ENCODE peak calls at places on chromosomes 2 and 18, in four cellular contexts. M, N, S and V are unnamed samples.

GRCh38 chr2:47867205-47867604 is 39.1 kb downstream of the FBXO11 start:
- DNase-seq in S (no peak), N (peak; percentile 75), M (peak; percentile 90), V (no peak)

GRCh38 chr2:233100192-233100998 is 40.3 kb downstream of the INPP5D start:
- DNase-seq in N (no peak), S (no peak), M (no peak), V (peak; percentile 21)

GRCh38 chr2:37894601-37895000 is 30.5 kb upstream of the RMDN2 start:
- DNase-seq in M (no peak), S (no peak), N (peak; percentile 23), V (no peak)

GRCh38 chr2:189249171-189249570 is 69.6 kb upstream of the COL5A2 start:
- DNase-seq in S (no peak), M (peak; percentile 27), N (peak; percentile 85), V (no peak)

GRCh38 chr2:20080839-20081348 is 29.5 kb upstream of the LAPTM4A start:
- DNase-seq in N (no peak), M (no peak), S (no peak), V (peak; percentile 76)

GRCh38 chr18:12359515-12359927 is 17.5 kb downstream of the AFG3L2 start:
- DNase-seq in S (no peak), N (peak; percentile 62), M (peak; percentile 56), V (no peak)

GRCh38 chr2:17319090-17319489 is 199.2 kb downstream of the RAD51AP2 start:
- DNase-seq in S (no peak), M (no peak), N (no peak), V (no peak)

GRCh38 chr2:191173206-191173605 is 22.4 kb upstream of the STAT4 start:
- DNase-seq in S (no peak), M (no peak), N (no peak), V (no peak)

GRCh38 chr2:30433902-30434301 is 13.1 kb upstream of the LCLAT1 start:
- DNase-seq in M (no peak), S (no peak), N (no peak), V (peak; percentile 36)

GRCh38 chr2:43481927-43482542 is 113.8 kb downstream of the THADA start:
- DNase-seq in M (no peak), N (no peak), S (no peak), V (no peak)

GRCh38 chr2:158795110-158795924 is at the start of gene DAPL1:
- DNase-seq in S (no peak), N (no peak), M (no peak), V (peak; percentile 81)

GRCh38 chr2:159211447-159212396 is 74.8 kb downstream of the WDSUB1 start:
- DNase-seq in S (no peak), M (peak; percentile 6), N (peak; percentile 25), V (peak; percentile 84)

DNA sequence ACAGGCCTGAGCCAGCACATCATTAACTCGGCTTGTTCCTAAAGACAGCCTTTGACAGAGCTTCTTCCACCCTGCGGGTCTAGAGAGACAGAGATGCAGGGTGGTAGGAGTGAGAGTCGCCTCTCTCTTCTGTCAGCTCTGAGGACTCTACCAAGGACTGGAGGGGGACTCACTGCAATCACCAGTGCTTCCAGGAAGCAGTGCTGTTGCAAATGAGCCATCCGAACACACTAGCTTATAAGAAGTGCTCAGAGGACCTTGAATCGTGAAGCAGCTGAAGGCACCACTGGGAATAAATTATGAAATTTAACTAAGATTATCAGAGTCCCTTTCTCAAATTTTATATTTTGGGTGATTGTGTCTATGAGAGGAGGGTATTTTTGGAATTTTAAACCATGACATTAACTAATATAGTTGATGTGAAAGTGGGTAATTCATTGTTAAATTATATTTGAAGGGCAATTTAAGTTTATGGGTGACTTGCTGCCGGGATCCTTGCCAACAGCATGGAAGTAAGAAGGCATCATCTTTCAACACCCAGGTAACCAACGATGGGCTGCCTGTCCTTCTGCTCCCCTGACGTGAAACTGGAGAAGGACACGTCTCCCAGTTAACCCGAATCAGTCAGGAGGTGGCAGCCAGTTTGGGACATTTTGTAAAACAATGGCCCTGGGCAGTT is 43.6 kb upstream of the PXDN start:
- DNase-seq in N (no peak), M (no peak), S (no peak), V (no peak)
- H2AK5ac ChIP-seq in N (peak overlapping the region; percentile 75), M (no peak overlapping the region), S (no peak overlapping the region), V (no peak overlapping the region)

GRCh38 chr2:234252766-234253165 is 202.3 kb downstream of the SPP2 start:
- DNase-seq in N (no peak), S (no peak), M (no peak), V (no peak)

GRCh38 chr2:234249006-234249405 is 198.5 kb downstream of the SPP2 start:
- DNase-seq in N (no peak), S (no peak), M (no peak), V (no peak)

GRCh38 chr2:234254783-234255521 is 204.4 kb downstream of the SPP2 start:
- DNase-seq in S (no peak), M (no peak), N (no peak), V (no peak)

GRCh38 chr2:234249873-234250272 is 199.4 kb downstream of the SPP2 start:
- DNase-seq in S (peak; percentile 78), M (no peak), N (peak; percentile 48), V (peak; percentile 79)

DNA sequence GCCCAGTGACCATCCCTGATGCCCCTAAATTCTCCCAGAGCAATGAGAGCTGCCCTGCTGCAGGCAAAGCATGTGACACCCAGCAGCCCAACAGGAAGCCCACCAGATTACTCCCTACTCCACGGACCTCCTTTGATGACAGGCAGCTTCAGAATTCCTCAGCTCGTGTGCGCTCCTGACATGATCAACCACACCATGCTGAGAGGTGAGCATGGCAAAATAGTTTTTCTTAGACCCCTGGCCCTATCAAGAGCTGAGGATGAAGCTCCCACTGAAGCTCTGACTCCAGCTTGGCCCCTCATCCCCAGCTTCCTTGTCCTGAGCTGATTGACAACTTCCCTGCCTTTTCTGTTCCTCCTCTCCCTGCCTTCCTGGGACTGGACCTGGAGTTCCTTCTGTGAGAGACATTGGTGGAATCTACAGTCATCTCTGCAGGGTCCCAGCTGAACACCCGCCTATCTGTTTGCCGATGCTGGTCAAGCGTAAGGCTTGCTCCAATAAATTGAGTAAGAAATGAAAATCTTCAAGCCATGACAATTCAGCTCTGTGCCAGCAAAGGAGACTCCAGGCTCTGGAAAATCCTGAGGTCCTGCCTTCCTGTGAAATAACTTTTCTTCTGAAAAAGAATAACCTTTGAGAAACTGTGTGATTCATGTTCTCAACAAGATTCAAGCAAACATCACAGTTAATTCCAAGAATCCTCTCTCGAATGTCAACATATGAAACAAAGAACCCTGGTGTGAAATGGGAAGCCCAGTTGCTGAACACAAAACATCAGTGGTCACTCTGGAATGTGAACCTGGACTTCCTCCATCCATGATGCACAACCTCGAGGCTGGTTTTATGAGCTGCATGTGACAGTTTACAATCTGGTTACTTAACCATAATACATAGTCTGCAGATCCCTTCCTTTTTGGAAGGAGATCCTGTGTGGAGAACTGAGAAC is 201.1 kb downstream of the SPP2 start:
- DNase-seq in M (peak; percentile 90), N (peak; percentile 98), S (no peak), V (no peak)
- H3K9ac ChIP-seq in M (peak overlapping the region; percentile 76), N (no peak overlapping the region), S (no peak overlapping the region), V (no peak overlapping the region)

GRCh38 chr2:109127556-109127955 is 1.4 kb upstream of the SH3RF3 start:
- DNase-seq in S (no peak), N (no peak), M (no peak), V (no peak)
- H2AK5ac ChIP-seq in S (no peak overlapping the region), N (peak overlapping the region; percentile 53), M (no peak overlapping the region), V (no peak overlapping the region)

GRCh38 chr18:76056467-76057194 is 438.4 kb downstream of the ZNF516 start:
- DNase-seq in N (no peak), M (no peak), S (no peak), V (no peak)
- H3K9ac ChIP-seq in N (no peak overlapping the region), M (peak overlapping the region; percentile 72), S (no peak overlapping the region), V (no peak overlapping the region)

DNA sequence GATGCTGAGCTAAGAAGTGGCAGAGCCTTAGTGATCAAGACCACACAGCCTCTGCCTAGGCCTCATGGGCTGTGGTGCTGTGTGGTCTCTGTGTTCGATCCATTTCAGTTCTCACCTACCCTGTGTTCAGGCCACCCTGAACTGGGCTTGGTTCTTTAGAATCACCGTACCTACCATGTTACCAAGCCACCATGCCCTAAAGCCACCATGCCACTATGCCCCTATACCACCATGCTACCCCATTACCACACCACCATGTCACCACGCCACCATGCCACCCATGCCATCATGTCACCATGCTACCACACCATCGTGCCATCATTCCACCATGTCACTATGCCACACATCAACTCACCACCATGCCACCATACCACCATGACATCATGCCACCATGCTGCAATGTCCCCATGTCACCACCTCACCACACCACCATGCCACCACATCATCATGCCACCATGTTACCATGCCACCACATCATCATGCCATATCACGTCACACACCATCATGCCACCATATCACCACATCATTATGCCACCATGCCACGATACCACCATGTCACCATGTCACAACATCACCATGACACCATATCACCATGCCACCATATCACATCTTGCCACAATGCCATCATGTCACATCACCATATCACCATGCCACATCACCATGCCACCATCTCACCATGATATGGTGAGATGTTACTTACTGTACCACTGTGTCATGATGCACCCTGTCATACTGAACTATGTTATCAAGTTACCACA is 191.0 kb upstream of the ARL4C start:
- DNase-seq in N (no peak), M (no peak), S (no peak), V (no peak)
- H2AK5ac ChIP-seq in N (peak overlapping the region; percentile 90), M (peak overlapping the region; percentile 3), S (no peak overlapping the region), V (peak overlapping the region; percentile 93)

DNA sequence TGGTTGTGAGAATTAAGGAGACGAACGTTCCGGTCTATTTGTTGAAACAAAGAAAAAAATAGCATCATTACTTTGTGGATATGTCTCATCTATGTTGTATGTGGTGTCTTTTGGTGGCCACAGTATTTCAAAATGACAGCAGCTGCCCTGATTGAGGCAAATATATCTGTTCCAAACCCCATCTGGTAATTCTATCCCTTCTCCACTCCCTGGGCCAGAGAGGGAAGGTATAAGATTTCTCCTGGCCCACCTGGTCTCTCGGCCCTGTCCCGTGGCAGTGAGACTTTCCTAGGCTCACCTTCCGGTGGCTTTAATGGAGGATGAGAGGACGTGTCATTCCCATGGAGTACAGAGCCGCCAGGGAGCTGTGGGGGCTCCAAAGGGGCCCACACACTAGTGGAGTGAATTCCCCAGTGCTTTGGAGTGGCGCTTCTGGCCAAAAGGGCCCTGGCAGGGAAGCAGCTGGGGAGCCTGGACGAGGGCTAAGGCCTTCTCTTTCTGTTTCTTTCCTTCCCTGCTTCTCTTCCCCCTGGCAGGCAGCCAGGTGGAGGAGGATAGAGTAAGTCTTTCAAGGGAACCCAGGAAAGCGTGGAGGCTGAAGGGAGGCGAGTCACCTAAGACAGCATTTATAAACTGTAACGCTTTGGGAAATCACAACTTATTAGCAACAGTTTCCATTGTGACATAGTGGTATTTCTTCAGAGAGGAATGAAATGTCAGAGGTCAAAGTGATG is 5.6 kb downstream of the FOSL2 start:
- DNase-seq in M (peak; percentile 93), N (peak; percentile 74), S (no peak), V (no peak)
- H3K9ac ChIP-seq in M (peak overlapping the region; percentile 99), N (peak overlapping the region; percentile 61), S (no peak overlapping the region), V (no peak overlapping the region)

DNA sequence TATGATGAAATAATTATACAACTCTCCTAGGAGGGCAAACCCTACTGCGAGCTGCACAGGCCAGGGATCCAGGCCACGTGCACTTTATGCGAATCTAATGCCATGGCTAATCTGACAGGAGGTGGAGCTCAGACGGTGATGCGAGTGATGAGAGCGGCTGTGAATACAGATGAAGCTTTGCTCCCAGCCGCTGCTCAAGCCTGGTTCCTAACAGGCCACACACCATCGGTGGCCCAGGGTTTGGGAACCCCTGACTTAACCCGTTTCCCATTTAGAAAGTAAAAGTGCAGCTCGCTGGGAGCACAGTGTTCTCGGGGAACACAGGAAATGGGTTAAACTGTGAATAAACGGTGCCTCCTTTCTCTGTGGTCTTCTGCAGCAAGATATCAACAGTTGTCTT is 40.8 kb upstream of the RAB6D start:
- DNase-seq in N (no peak), S (no peak), M (no peak), V (no peak)
- H2AK5ac ChIP-seq in N (no peak overlapping the region), S (no peak overlapping the region), M (no peak overlapping the region), V (no peak overlapping the region)